ENCODE peak calls at places on chromosomes 4 and X, in eight cellular contexts. One of them, this sample, is unnamed.

GRCh38 chrX:131081772-131082755 is 23.9 kb downstream of the ARHGAP36 start:
- DNase-seq in keratinocyte: no peak
- DNase-seq in AG04450: no peak
- DNase-seq in colonic mucosa: no peak
- DNase-seq in upper lobe of right lung: no peak
- DNase-seq in thyroid gland: no peak
- DNase-seq in fibroblast of lung: no peak
- DNase-seq in BE2C: no peak
- DNase-seq in this sample: no peak

GRCh38 chr4:44019721-44020120 is 428.9 kb downstream of the KCTD8 start:
- DNase-seq in thyroid gland: no peak
- DNase-seq in BE2C: no peak
- DNase-seq in AG04450: no peak
- DNase-seq in colonic mucosa: no peak
- DNase-seq in upper lobe of right lung: no peak
- DNase-seq in keratinocyte: no peak
- DNase-seq in fibroblast of lung: no peak
- DNase-seq in this sample: no peak

GRCh38 chr4:121765941-121766538 is 1.1 kb upstream of the SMIM43 start:
- DNase-seq in AG04450: no peak
- DNase-seq in keratinocyte: no peak
- DNase-seq in fibroblast of lung: no peak
- DNase-seq in BE2C: no peak
- DNase-seq in upper lobe of right lung: no peak
- DNase-seq in colonic mucosa: no peak
- DNase-seq in thyroid gland: no peak
- DNase-seq in this sample: no peak

GRCh38 chr4:113540859-113541258 is 220.7 kb downstream of the CAMK2D start:
- DNase-seq in thyroid gland: no peak
- DNase-seq in colonic mucosa: peak; percentile 32
- DNase-seq in BE2C: no peak
- DNase-seq in keratinocyte: no peak
- DNase-seq in fibroblast of lung: peak; percentile 40
- DNase-seq in upper lobe of right lung: no peak
- DNase-seq in AG04450: no peak
- DNase-seq in this sample: no peak

GRCh38 chr4:146245246-146245645 is 30.9 kb downstream of the REELD1 start:
- DNase-seq in colonic mucosa: peak; percentile 29
- DNase-seq in BE2C: peak; percentile 22
- DNase-seq in keratinocyte: no peak
- DNase-seq in fibroblast of lung: peak; percentile 23
- DNase-seq in upper lobe of right lung: no peak
- DNase-seq in thyroid gland: no peak
- DNase-seq in AG04450: no peak
- DNase-seq in this sample: peak; percentile 83

GRCh38 chr4:182818926-182819730 is 98.1 kb downstream of the DCTD start:
- DNase-seq in BE2C: no peak
- DNase-seq in thyroid gland: no peak
- DNase-seq in keratinocyte: no peak
- DNase-seq in upper lobe of right lung: no peak
- DNase-seq in AG04450: no peak
- DNase-seq in fibroblast of lung: no peak
- DNase-seq in colonic mucosa: no peak
- DNase-seq in this sample: no peak

GRCh38 chrX:153510383-153510782 is 7.1 kb upstream of the ATP2B3 start:
- DNase-seq in fibroblast of lung: no peak
- DNase-seq in AG04450: no peak
- DNase-seq in upper lobe of right lung: no peak
- DNase-seq in colonic mucosa: no peak
- DNase-seq in BE2C: no peak
- DNase-seq in thyroid gland: no peak
- DNase-seq in keratinocyte: no peak
- DNase-seq in this sample: no peak

GRCh38 chr4:111778543-111778942 is 366.7 kb upstream of the FAM241A start:
- DNase-seq in AG04450: no peak
- DNase-seq in colonic mucosa: no peak
- DNase-seq in fibroblast of lung: no peak
- DNase-seq in BE2C: no peak
- DNase-seq in thyroid gland: no peak
- DNase-seq in keratinocyte: no peak
- DNase-seq in upper lobe of right lung: no peak
- DNase-seq in this sample: no peak

GRCh38 chr4:127698789-127699200 is 31.4 kb upstream of the SLC25A31 start:
- DNase-seq in upper lobe of right lung: no peak
- DNase-seq in keratinocyte: no peak
- DNase-seq in AG04450: no peak
- DNase-seq in thyroid gland: no peak
- DNase-seq in colonic mucosa: no peak
- DNase-seq in fibroblast of lung: peak; percentile 94
- DNase-seq in BE2C: no peak
- DNase-seq in this sample: no peak

GRCh38 chr4:174230148-174230547 is 53.3 kb downstream of the FBXO8 start:
- DNase-seq in thyroid gland: no peak
- DNase-seq in keratinocyte: no peak
- DNase-seq in fibroblast of lung: no peak
- DNase-seq in AG04450: no peak
- DNase-seq in BE2C: no peak
- DNase-seq in upper lobe of right lung: no peak
- DNase-seq in colonic mucosa: no peak
- DNase-seq in this sample: no peak

GRCh38 chrX:45172890-45173289 is 27.8 kb downstream of the DIPK2B start:
- DNase-seq in thyroid gland: no peak
- DNase-seq in AG04450: peak; percentile 8
- DNase-seq in upper lobe of right lung: no peak
- DNase-seq in colonic mucosa: no peak
- DNase-seq in fibroblast of lung: peak; percentile 53
- DNase-seq in BE2C: no peak
- DNase-seq in keratinocyte: peak; percentile 38
- DNase-seq in this sample: no peak

GRCh38 chr4:2593003-2593402 is 56.6 kb downstream of the FAM193A start:
- DNase-seq in upper lobe of right lung: peak; percentile 40
- DNase-seq in keratinocyte: no peak
- DNase-seq in thyroid gland: no peak
- DNase-seq in colonic mucosa: no peak
- DNase-seq in BE2C: no peak
- DNase-seq in AG04450: no peak
- DNase-seq in fibroblast of lung: no peak
- DNase-seq in this sample: no peak

GRCh38 chr4:11130195-11130975 is 298.3 kb downstream of the HS3ST1 start:
- DNase-seq in colonic mucosa: no peak
- DNase-seq in thyroid gland: no peak
- DNase-seq in keratinocyte: no peak
- DNase-seq in BE2C: no peak
- DNase-seq in AG04450: no peak
- DNase-seq in upper lobe of right lung: no peak
- DNase-seq in fibroblast of lung: peak; percentile 98
- DNase-seq in this sample: no peak

GRCh38 chrX:48833531-48834138 is 1.8 kb downstream of the PCSK1N start:
- DNase-seq in upper lobe of right lung: no peak
- DNase-seq in fibroblast of lung: no peak
- DNase-seq in keratinocyte: no peak
- DNase-seq in AG04450: no peak
- DNase-seq in BE2C: no peak
- DNase-seq in thyroid gland: no peak
- DNase-seq in colonic mucosa: no peak
- DNase-seq in this sample: no peak

GRCh38 chr4:4866833-4867744 is 7.6 kb downstream of the MSX1 start:
- DNase-seq in keratinocyte: no peak
- DNase-seq in BE2C: peak; percentile 72
- DNase-seq in colonic mucosa: no peak
- DNase-seq in upper lobe of right lung: no peak
- DNase-seq in AG04450: no peak
- DNase-seq in fibroblast of lung: no peak
- DNase-seq in thyroid gland: peak; percentile 22
- DNase-seq in this sample: no peak

DNA sequence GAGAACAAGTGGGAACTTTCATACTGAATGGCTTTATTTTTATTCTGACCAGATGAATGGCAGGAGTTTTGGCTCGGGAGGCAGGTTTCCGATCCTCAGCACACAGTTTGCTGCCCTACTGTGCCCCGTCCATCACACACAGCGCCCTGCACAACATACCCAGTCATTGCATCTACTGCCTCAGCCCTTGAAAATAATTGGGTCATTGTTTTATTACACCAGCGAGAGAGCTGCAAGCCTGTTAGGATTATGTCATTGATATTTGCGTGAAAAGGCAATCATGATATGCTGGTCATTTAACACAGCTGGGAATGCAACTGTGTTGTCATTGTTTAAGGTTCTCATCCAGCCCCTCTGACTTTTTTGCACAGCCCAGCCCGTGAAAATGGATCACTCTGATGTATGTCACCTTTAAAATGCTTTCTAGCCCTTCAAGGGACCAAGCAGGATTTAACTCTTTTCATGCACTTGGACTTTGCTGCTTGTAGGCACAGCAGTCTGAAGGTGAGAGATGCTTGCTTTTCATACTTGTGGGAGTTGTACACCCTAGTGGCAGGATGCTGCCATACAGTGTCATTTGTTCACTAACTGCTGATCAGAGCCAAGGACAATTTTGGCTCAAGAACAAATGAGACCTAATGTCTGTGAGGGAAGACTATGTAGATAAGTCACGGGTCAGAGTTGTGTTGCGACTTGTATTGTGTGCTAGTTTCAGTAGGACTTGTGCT is 62.3 kb downstream of the RTL9 start:
- DNase-seq in thyroid gland: no peak
- DNase-seq in colonic mucosa: no peak
- DNase-seq in BE2C: no peak
- DNase-seq in upper lobe of right lung: no peak
- DNase-seq in fibroblast of lung: peak; percentile 21
- DNase-seq in keratinocyte: no peak
- DNase-seq in AG04450: no peak
- DNase-seq in this sample: no peak
- TF ChIP-seq CTCF in thyroid gland: no peak
- TF ChIP-seq CTCF in colonic mucosa: peak; percentile 14
- TF ChIP-seq CTCF in BE2C: peak; percentile 50
- TF ChIP-seq CTCF in upper lobe of right lung: no peak
- TF ChIP-seq CTCF in fibroblast of lung: peak; percentile 11
- TF ChIP-seq CTCF in keratinocyte: peak; percentile 44
- TF ChIP-seq CTCF in AG04450: peak; percentile 35
- TF ChIP-seq CTCF in this sample: no peak

DNA sequence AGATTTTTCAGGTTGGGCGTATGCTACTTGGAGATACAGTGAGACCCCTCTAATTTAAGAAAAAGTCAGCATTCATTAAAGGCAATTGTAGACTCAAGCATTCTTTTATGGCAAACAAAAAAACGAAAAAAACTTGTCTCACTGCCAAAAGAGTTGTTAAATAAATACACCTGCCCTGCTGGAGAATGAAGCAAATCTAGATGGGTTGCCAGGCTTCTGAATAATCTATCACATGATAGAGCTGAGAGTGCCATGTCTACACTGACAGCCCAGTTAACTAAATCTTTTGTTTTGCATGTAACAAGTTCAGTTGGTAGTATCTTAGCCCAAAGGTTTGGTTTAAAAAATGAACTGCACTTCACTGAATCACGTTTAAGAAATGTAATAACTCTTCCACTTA is 69.9 kb downstream of the AGTR2 start:
- DNase-seq in thyroid gland: no peak
- DNase-seq in fibroblast of lung: peak; percentile 4
- DNase-seq in upper lobe of right lung: no peak
- DNase-seq in BE2C: no peak
- DNase-seq in keratinocyte: no peak
- DNase-seq in colonic mucosa: no peak
- DNase-seq in AG04450: no peak
- DNase-seq in this sample: peak; percentile 67
- H3K4me3 ChIP-seq in thyroid gland: no peak overlapping the region
- H3K4me3 ChIP-seq in fibroblast of lung: no peak overlapping the region
- H3K4me3 ChIP-seq in upper lobe of right lung: peak overlapping the region; percentile 10
- H3K4me3 ChIP-seq in BE2C: no peak overlapping the region
- H3K4me3 ChIP-seq in keratinocyte: peak overlapping the region; percentile 32
- H3K4me3 ChIP-seq in colonic mucosa: no peak overlapping the region
- H3K4me3 ChIP-seq in AG04450: no peak overlapping the region
- H3K4me3 ChIP-seq in this sample: peak overlapping the region; percentile 33

GRCh38 chr4:7529368-7529923 is 94.7 kb upstream of the PSAPL1 start:
- DNase-seq in colonic mucosa: no peak
- DNase-seq in BE2C: no peak
- DNase-seq in upper lobe of right lung: no peak
- DNase-seq in thyroid gland: no peak
- DNase-seq in fibroblast of lung: no peak
- DNase-seq in keratinocyte: no peak
- DNase-seq in AG04450: no peak
- DNase-seq in this sample: no peak

GRCh38 chr4:7530932-7531639 is 96.4 kb upstream of the PSAPL1 start:
- DNase-seq in AG04450: no peak
- DNase-seq in thyroid gland: no peak
- DNase-seq in keratinocyte: no peak
- DNase-seq in colonic mucosa: no peak
- DNase-seq in BE2C: no peak
- DNase-seq in upper lobe of right lung: no peak
- DNase-seq in fibroblast of lung: no peak
- DNase-seq in this sample: no peak

GRCh38 chr4:7531640-7531994 is 96.9 kb upstream of the PSAPL1 start:
- DNase-seq in AG04450: no peak
- DNase-seq in upper lobe of right lung: no peak
- DNase-seq in fibroblast of lung: no peak
- DNase-seq in colonic mucosa: no peak
- DNase-seq in thyroid gland: no peak
- DNase-seq in keratinocyte: no peak
- DNase-seq in BE2C: no peak
- DNase-seq in this sample: no peak

GRCh38 chr4:7532043-7532442 is 97.3 kb upstream of the PSAPL1 start:
- DNase-seq in fibroblast of lung: no peak
- DNase-seq in upper lobe of right lung: no peak
- DNase-seq in BE2C: no peak
- DNase-seq in thyroid gland: no peak
- DNase-seq in keratinocyte: no peak
- DNase-seq in AG04450: no peak
- DNase-seq in colonic mucosa: no peak
- DNase-seq in this sample: no peak

DNA sequence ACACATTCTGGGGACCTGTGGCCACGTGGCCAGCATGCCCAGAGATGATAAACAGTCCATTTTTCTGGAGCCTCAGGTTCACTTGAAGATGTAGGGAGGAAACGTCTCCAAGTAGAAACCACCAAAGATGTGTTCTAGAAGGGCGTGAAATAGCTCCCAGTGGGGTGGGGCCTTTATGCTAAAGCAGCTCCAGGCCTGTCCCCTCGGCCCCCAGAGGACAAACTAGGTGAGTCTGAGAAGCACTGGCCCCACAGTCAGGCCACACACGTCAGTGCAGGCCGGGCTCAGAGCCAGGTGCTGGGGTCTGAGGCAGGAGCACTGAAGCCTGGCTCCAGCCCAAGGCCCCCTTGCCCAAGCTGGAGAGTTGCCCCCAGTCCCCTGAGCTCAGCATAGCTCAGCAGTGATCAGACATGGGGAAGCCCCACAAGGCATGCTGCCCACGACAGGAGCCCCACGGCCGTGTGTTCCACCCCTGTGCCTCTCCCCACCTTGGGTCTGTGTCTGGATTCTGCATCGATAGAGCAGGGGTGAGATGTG is 95.4 kb upstream of the PSAPL1 start:
- DNase-seq in thyroid gland: no peak
- DNase-seq in fibroblast of lung: no peak
- DNase-seq in upper lobe of right lung: no peak
- DNase-seq in AG04450: no peak
- DNase-seq in colonic mucosa: no peak
- DNase-seq in BE2C: no peak
- DNase-seq in keratinocyte: no peak
- DNase-seq in this sample: no peak
- TF ChIP-seq CTCF in thyroid gland: no peak
- TF ChIP-seq CTCF in fibroblast of lung: no peak
- TF ChIP-seq CTCF in upper lobe of right lung: no peak
- TF ChIP-seq CTCF in AG04450: no peak
- TF ChIP-seq CTCF in colonic mucosa: no peak
- TF ChIP-seq CTCF in BE2C: no peak
- TF ChIP-seq CTCF in keratinocyte: no peak
- TF ChIP-seq CTCF in this sample: no peak

GRCh38 chr4:7111441-7111840 is 43.6 kb upstream of the GRPEL1 start:
- DNase-seq in keratinocyte: no peak
- DNase-seq in AG04450: no peak
- DNase-seq in fibroblast of lung: no peak
- DNase-seq in thyroid gland: peak; percentile 73
- DNase-seq in colonic mucosa: no peak
- DNase-seq in BE2C: no peak
- DNase-seq in upper lobe of right lung: no peak
- DNase-seq in this sample: no peak
- H3K4me3 ChIP-seq in keratinocyte: no peak overlapping the region
- H3K4me3 ChIP-seq in AG04450: no peak overlapping the region
- H3K4me3 ChIP-seq in fibroblast of lung: no peak overlapping the region
- H3K4me3 ChIP-seq in thyroid gland: no peak overlapping the region
- H3K4me3 ChIP-seq in colonic mucosa: no peak overlapping the region
- H3K4me3 ChIP-seq in BE2C: no peak overlapping the region
- H3K4me3 ChIP-seq in upper lobe of right lung: no peak overlapping the region
- H3K4me3 ChIP-seq in this sample: no peak overlapping the region

This sample was measured in LNCaP clone FGC.